ENCODE peak calls at places on chromosome 10, in four cellular contexts. F, R, W and G are unnamed samples.
A peak's percentile ranks its signal among the peaks of the same experiment; 100 is the strongest.

GRCh38 chr10:129956285-129956649 is 7.8 kb downstream of the EBF3 start:
- DNase-seq in F (no peak), W (no peak), R (no peak), G (no peak)

GRCh38 chr10:62001898-62002297 is 100.4 kb downstream of the ARID5B start:
- DNase-seq in W (no peak), R (no peak), F (no peak), G (no peak)

GRCh38 chr10:77350711-77351119 is 286.9 kb downstream of the KCNMA1 start:
- DNase-seq in W (no peak), R (no peak), F (no peak), G (no peak)

GRCh38 chr10:106424076-106424475 is 740.4 kb downstream of the SORCS1 start:
- DNase-seq in F (no peak), W (no peak), R (no peak), G (no peak)

GRCh38 chr10:49611815-49612512 is 1.9 kb downstream of the SLC18A3 start:
- DNase-seq in F (no peak), W (no peak), R (no peak), G (peak; percentile 39)

GRCh38 chr10:79067241-79068202 is 1.2 kb upstream of the ZMIZ1 start:
- DNase-seq in W (peak; percentile 33), R (peak; percentile 92), F (peak; percentile 96), G (peak; percentile 80)

GRCh38 chr10:132926777-132927650 is 15.4 kb downstream of the CFAP46 start:
- DNase-seq in R (no peak), F (no peak), W (no peak), G (no peak)

GRCh38 chr10:42781893-42782445 is 626 bp upstream of the BMS1 start:
- DNase-seq in R (peak; percentile 31), F (no peak), W (no peak), G (no peak)

GRCh38 chr10:17210361-17210760 is 8.9 kb upstream of the TRDMT1 start:
- DNase-seq in F (no peak), R (no peak), W (no peak), G (no peak)

GRCh38 chr10:772227-772637 is 82.8 kb upstream of the DIP2C start:
- DNase-seq in W (no peak), F (no peak), R (no peak), G (no peak)

GRCh38 chr10:124065382-124066155 is 27.8 kb downstream of the CHST15 start:
- DNase-seq in W (no peak), F (no peak), R (no peak), G (no peak)

GRCh38 chr10:124066744-124067714 is 26.4 kb downstream of the CHST15 start:
- DNase-seq in F (peak; percentile 11), W (no peak), R (no peak), G (no peak)

GRCh38 chr10:124068929-124069328 is 24.5 kb downstream of the CHST15 start:
- DNase-seq in R (no peak), F (no peak), W (no peak), G (no peak)

GRCh38 chr10:124069341-124069740 is 24.1 kb downstream of the CHST15 start:
- DNase-seq in F (no peak), R (no peak), W (no peak), G (no peak)

GRCh38 chr10:124067825-124068400 is 25.5 kb downstream of the CHST15 start:
- DNase-seq in R (no peak), F (no peak), W (no peak), G (no peak)
- H3K4me1 ChIP-seq in R (peaks cover 14% of the 10 kb centered on the region), F (no peaks in the 10 kb centered on the region), W (peaks cover 74% of the 10 kb centered on the region), G (peaks cover 4% of the 10 kb centered on the region)

GRCh38 chr10:124551097-124551496 is 89.5 kb downstream of the LHPP start:
- DNase-seq in F (no peak), R (no peak), W (no peak), G (no peak)
- H3K4me1 ChIP-seq in F (peaks cover 2% of the 10 kb centered on the region), R (no peaks in the 10 kb centered on the region), W (no peaks in the 10 kb centered on the region), G (no peaks in the 10 kb centered on the region)

DNA sequence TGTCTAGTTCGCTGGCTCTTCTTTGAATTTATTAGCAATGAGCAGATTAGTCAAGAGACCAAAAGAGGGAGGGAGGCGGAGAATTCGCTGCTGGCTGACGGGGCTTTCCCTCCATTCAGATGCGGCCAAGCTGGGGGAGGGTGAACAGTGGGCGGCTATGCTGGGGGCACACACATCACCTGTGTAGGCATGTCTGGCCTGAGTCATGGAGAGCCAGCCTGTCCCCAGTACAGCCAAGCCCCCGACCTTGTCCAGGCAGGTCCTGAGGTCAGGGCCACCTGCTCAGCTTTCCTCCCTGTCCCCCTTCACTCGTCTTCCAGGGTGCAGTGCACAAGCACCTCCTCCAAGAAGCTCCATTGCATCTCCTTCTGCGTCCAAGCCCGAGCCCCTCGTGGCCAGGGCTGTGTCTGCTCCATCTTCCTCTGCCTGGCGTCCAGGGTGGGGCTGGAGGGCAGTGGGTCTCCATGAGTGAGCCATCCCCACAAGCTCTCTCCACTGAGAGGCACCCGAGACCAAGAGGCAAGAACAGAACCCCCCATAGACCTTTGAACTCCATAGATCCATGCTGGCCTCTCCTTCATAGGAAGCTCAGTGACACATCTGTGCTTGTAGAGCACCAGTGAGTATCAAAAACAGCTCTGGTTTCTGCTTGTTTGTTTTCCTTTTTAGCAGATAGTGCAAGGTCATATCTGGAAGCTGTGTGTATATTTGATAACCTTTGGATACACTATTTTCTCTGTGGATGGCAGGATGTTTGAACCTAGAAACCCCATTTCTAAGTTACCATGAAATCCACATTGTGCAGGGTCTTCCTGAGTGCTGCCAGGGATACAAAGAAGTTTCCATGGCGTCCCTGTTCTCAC is 1.9 kb upstream of the DEPP1 start:
- DNase-seq in W (no peak), F (no peak), R (no peak), G (no peak)
- H3K4me1 ChIP-seq in W (peaks cover 100% of the 10 kb centered on the region), F (peaks cover 62% of the 10 kb centered on the region), R (peaks cover 43% of the 10 kb centered on the region), G (peaks cover 16% of the 10 kb centered on the region)

DNA sequence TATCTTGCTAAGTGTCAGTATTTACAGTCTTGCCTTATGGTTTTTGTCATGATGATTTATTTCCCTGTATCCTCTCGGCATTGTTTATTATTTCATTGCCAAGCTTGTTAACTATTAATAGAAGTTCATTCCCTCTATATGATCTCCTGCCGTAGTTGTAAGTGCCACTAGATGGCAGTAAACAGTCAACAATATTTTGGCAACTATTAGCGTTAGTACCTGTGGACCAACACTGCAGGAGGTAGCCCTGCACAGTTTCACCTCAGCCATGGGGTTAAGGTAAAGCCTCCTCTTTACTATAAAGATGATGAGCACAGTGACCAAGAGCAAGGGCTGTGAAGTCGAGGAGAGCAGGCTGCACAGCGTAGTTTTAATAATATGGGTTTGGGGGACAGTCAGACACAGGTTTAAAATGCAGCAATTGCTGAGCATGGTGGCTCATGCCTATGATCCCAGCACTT is 26.1 kb upstream of the CCNJ start:
- DNase-seq in R (peak; percentile 21), F (peak; percentile 76), W (no peak), G (no peak)
- H3K4me1 ChIP-seq in R (no peaks in the 10 kb centered on the region), F (no peaks in the 10 kb centered on the region), W (peaks cover 7% of the 10 kb centered on the region), G (no peaks in the 10 kb centered on the region)

GRCh38 chr10:11167233-11167979 is 149.7 kb downstream of the CELF2 start:
- DNase-seq in F (no peak), W (no peak), R (no peak), G (no peak)
- H3K4me1 ChIP-seq in F (peaks cover 48% of the 10 kb centered on the region), W (peaks cover 35% of the 10 kb centered on the region), R (peaks cover 6% of the 10 kb centered on the region), G (no peaks in the 10 kb centered on the region)

DNA sequence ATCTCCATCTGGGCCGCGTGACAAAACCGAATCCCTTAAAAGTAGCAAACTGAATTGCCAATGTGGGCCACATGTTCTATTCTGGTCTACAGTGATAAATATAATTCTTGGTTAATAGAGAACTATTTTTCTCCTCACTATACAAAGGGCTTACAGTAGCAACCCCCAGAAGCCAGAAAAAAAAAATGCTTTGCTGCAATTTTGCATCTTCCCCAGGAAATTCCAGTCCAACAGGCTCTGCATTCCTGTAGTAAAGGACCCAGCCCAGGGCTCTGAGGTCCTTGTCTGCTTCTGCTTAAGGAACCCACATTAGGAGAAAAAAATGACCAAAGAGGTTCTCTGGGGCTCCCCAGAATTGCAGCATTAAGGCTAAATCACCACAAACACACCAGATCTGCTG is 7.7 kb downstream of the CPXM2 start:
- DNase-seq in W (no peak), R (no peak), F (no peak), G (no peak)
- H3K4me1 ChIP-seq in W (peaks cover 56% of the 10 kb centered on the region), R (no peaks in the 10 kb centered on the region), F (no peaks in the 10 kb centered on the region), G (no peaks in the 10 kb centered on the region)